ENCODE peak calls at places on chromosomes 2 and 18, in ten cellular contexts. K is CD4-positive, alpha-beta T cell; P is Karpas-422; V is neuronal stem cell; S is fibroblast of lung; F is heart left ventricle; G is AG04450; W is left ventricle myocardium inferior; A is stomach; D is GM23338. O is an unnamed sample. For H3K27me3, the result is how much of the 10 kb centered on the place peaks cover.

GRCh38 chr18:29501952-29502351 is 1325.0 kb upstream of the CDH2 start:
- DNase-seq in K (no peak), P (no peak), V (no peak), S (peak), F (no peak), G (peak), W (no peak), A (no peak), D (no peak), O (no peak)

GRCh38 chr18:61825386-61825785 is 67.4 kb downstream of the RNF152 start:
- DNase-seq in K (no peak), P (no peak), V (no peak), S (peak), F (no peak), G (no peak), W (no peak), A (no peak), D (no peak), O (no peak)

GRCh38 chr2:86249176-86249842 is 50.1 kb downstream of the MRPL35 start:
- DNase-seq in K (no peak), P (peak), V (no peak), S (peak), F (no peak), G (peak), W (no peak), A (no peak), D (peak), O (no peak)

GRCh38 chr18:25826823-25827617 is 263.4 kb downstream of the SS18 start:
- DNase-seq in K (no peak), P (no peak), V (no peak), S (peak), F (no peak), G (no peak), W (no peak), A (no peak), D (no peak), O (no peak)

GRCh38 chr2:240480834-240481623 is 45.6 kb downstream of the GPC1 start:
- DNase-seq in K (no peak), P (no peak), V (no peak), S (no peak), F (peak), G (no peak), W (no peak), A (peak), D (no peak), O (peak)

GRCh38 chr2:9473985-9474360 is 378 bp upstream of the IAH1 start:
- DNase-seq in K (peak), P (peak), V (no peak), S (peak), F (peak), G (no peak), W (peak), A (peak), D (no peak), O (peak)

GRCh38 chr2:127597984-127598380 is 48.0 kb upstream of the GPR17 start:
- DNase-seq in K (no peak), P (no peak), V (no peak), S (peak), F (no peak), G (no peak), W (no peak), A (no peak), D (no peak), O (no peak)

GRCh38 chr2:61266653-61267505 is 104.9 kb downstream of the C2orf74 start:
- DNase-seq in K (no peak), P (no peak), V (no peak), S (peak), F (no peak), G (no peak), W (no peak), A (no peak), D (no peak), O (no peak)

GRCh38 chr18:77557030-77557429 is 307.4 kb downstream of the GALR1 start:
- DNase-seq in K (no peak), P (peak), V (peak), S (no peak), F (no peak), G (no peak), W (no peak), A (no peak), D (peak), O (no peak)

GRCh38 chr2:205967391-205968075 is 118.4 kb downstream of the INO80D start:
- DNase-seq in K (no peak), P (no peak), V (no peak), S (peak), F (no peak), G (no peak), W (no peak), A (no peak), D (no peak), O (no peak)

GRCh38 chr2:133418021-133418420 is 150.2 kb downstream of the NCKAP5 start:
- DNase-seq in K (no peak), P (peak), V (no peak), S (peak), F (no peak), G (no peak), W (no peak), A (no peak), D (no peak), O (no peak)

GRCh38 chr18:25123438-25124225 is 228.3 kb downstream of the ZNF521 start:
- DNase-seq in K (no peak), P (no peak), V (no peak), S (no peak), F (no peak), G (no peak), W (no peak), A (no peak), D (no peak), O (no peak)

GRCh38 chr2:27857417-27858172 is 32.6 kb downstream of the RBKS start:
- DNase-seq in K (no peak), P (no peak), V (no peak), S (peak), F (no peak), G (no peak), W (no peak), A (no peak), D (no peak), O (no peak)

GRCh38 chr2:20223345-20224190 is 1.4 kb downstream of the SDC1 start:
- DNase-seq in K (no peak), P (peak), V (peak), S (peak), F (peak), G (no peak), W (no peak), A (peak), D (peak), O (peak)

GRCh38 chr2:59301466-59302402 is 1060.6 kb upstream of the FANCL start:
- DNase-seq in K (no peak), P (peak), V (peak), S (peak), F (peak), G (peak), W (no peak), A (peak), D (peak), O (no peak)

GRCh38 chr2:68295523-68295922 is 24.2 kb downstream of the CNRIP1 start:
- DNase-seq in K (no peak), P (peak), V (no peak), S (no peak), F (no peak), G (no peak), W (no peak), A (no peak), D (no peak), O (no peak)

GRCh38 chr2:3214827-3215404 is 162.7 kb downstream of the EIPR1 start:
- DNase-seq in K (no peak), P (no peak), V (no peak), S (no peak), F (no peak), G (no peak), W (no peak), A (no peak), D (no peak), O (no peak)

GRCh38 chr2:16014041-16014787 is 73.9 kb downstream of the MYCN start:
- DNase-seq in K (no peak), P (no peak), V (no peak), S (no peak), F (peak), G (no peak), W (peak), A (peak), D (peak), O (no peak)

GRCh38 chr2:62363166-62363565 is 142.8 kb downstream of the TMEM17 start:
- DNase-seq in K (no peak), P (no peak), V (no peak), S (no peak), F (no peak), G (no peak), W (no peak), A (no peak), D (no peak), O (no peak)

GRCh38 chr2:30821960-30822359 is 14.7 kb upstream of the CAPN13 start:
- DNase-seq in K (no peak), P (no peak), V (no peak), S (no peak), F (no peak), G (no peak), W (no peak), A (no peak), D (no peak), O (no peak)

GRCh38 chr18:54220406-54220805 is 4.1 kb downstream of the MBD2 start:
- DNase-seq in K (no peak), P (peak), V (no peak), S (no peak), F (no peak), G (no peak), W (no peak), A (no peak), D (no peak), O (no peak)

GRCh38 chr2:14011186-14011585 is 621.3 kb upstream of the LRATD1 start:
- DNase-seq in K (no peak), P (no peak), V (no peak), S (peak), F (no peak), G (no peak), W (no peak), A (no peak), D (no peak), O (no peak)

GRCh38 chr18:22176622-22177495 is 7.5 kb downstream of the GATA6 start:
- DNase-seq in K (no peak), P (no peak), V (no peak), S (no peak), F (no peak), G (no peak), W (peak), A (no peak), D (peak), O (peak)

GRCh38 chr2:68320118-68320641 is 431 bp upstream of the CNRIP1 start:
- DNase-seq in K (no peak), P (no peak), V (peak), S (peak), F (peak), G (no peak), W (no peak), A (no peak), D (peak), O (no peak)

GRCh38 chr18:69580107-69580506 is 179.4 kb downstream of the DOK6 start:
- DNase-seq in K (no peak), P (no peak), V (no peak), S (no peak), F (no peak), G (no peak), W (no peak), A (no peak), D (peak), O (no peak)

GRCh38 chr18:26185267-26185666 is 41.0 kb upstream of the TAF4B start:
- DNase-seq in K (no peak), P (peak), V (no peak), S (no peak), F (no peak), G (no peak), W (no peak), A (no peak), D (peak), O (no peak)

GRCh38 chr2:27798948-27799645 is 27.6 kb downstream of the MRPL33 start:
- DNase-seq in K (no peak), P (no peak), V (peak), S (peak), F (peak), G (peak), W (peak), A (no peak), D (peak), O (no peak)

GRCh38 chr2:190599073-190599472 is 49.8 kb upstream of the NAB1 start:
- DNase-seq in K (no peak), P (no peak), V (no peak), S (peak), F (no peak), G (no peak), W (no peak), A (no peak), D (no peak), O (no peak)

GRCh38 chr2:44935854-44936185 is 5.7 kb upstream of the SIX3 start:
- DNase-seq in K (no peak), P (no peak), V (no peak), S (no peak), F (no peak), G (no peak), W (no peak), A (no peak), D (no peak), O (no peak)

GRCh38 chr2:86671304-86671981 is 47.8 kb upstream of the RNF103 start:
- DNase-seq in K (no peak), P (no peak), V (no peak), S (peak), F (peak), G (no peak), W (no peak), A (no peak), D (no peak), O (no peak)

GRCh38 chr18:51864219-51864965 is 475.6 kb upstream of the DCC start:
- DNase-seq in K (no peak), P (no peak), V (no peak), S (no peak), F (no peak), G (no peak), W (no peak), A (no peak), D (no peak), O (no peak)

GRCh38 chr2:134074619-134075018 is 179.3 kb upstream of the MGAT5 start:
- DNase-seq in K (no peak), P (no peak), V (no peak), S (peak), F (no peak), G (no peak), W (no peak), A (no peak), D (no peak), O (no peak)

GRCh38 chr2:29262681-29263260 is 147.6 kb downstream of the CLIP4 start:
- DNase-seq in K (no peak), P (peak), V (no peak), S (peak), F (no peak), G (no peak), W (no peak), A (no peak), D (no peak), O (no peak)

GRCh38 chr18:68121826-68122225 is 593.1 kb downstream of the TMX3 start:
- DNase-seq in K (no peak), P (no peak), V (no peak), S (peak), F (no peak), G (no peak), W (no peak), A (no peak), D (no peak), O (no peak)

GRCh38 chr18:10234281-10234680 is 220.2 kb upstream of the APCDD1 start:
- DNase-seq in K (no peak), P (no peak), V (no peak), S (peak), F (no peak), G (no peak), W (no peak), A (no peak), D (no peak), O (no peak)

GRCh38 chr2:217153433-217153997 is 293.7 kb upstream of the TNP1 start:
- DNase-seq in K (no peak), P (no peak), V (no peak), S (no peak), F (no peak), G (no peak), W (no peak), A (no peak), D (no peak), O (no peak)

GRCh38 chr2:96534131-96534530 is 2.4 kb upstream of the ARID5A start:
- DNase-seq in K (no peak), P (no peak), V (no peak), S (no peak), F (no peak), G (no peak), W (no peak), A (no peak), D (no peak), O (no peak)

GRCh38 chr2:96532641-96533291 is 3.8 kb upstream of the ARID5A start:
- DNase-seq in K (no peak), P (no peak), V (no peak), S (no peak), F (no peak), G (no peak), W (no peak), A (no peak), D (no peak), O (peak)

GRCh38 chr2:96534701-96535181 is 1.8 kb upstream of the ARID5A start:
- DNase-seq in K (no peak), P (no peak), V (no peak), S (no peak), F (no peak), G (no peak), W (no peak), A (no peak), D (no peak), O (peak)

GRCh38 chr2:96531872-96532505 is 4.6 kb upstream of the ARID5A start:
- DNase-seq in K (peak), P (peak), V (peak), S (peak), F (peak), G (peak), W (peak), A (peak), D (peak), O (peak)

DNA sequence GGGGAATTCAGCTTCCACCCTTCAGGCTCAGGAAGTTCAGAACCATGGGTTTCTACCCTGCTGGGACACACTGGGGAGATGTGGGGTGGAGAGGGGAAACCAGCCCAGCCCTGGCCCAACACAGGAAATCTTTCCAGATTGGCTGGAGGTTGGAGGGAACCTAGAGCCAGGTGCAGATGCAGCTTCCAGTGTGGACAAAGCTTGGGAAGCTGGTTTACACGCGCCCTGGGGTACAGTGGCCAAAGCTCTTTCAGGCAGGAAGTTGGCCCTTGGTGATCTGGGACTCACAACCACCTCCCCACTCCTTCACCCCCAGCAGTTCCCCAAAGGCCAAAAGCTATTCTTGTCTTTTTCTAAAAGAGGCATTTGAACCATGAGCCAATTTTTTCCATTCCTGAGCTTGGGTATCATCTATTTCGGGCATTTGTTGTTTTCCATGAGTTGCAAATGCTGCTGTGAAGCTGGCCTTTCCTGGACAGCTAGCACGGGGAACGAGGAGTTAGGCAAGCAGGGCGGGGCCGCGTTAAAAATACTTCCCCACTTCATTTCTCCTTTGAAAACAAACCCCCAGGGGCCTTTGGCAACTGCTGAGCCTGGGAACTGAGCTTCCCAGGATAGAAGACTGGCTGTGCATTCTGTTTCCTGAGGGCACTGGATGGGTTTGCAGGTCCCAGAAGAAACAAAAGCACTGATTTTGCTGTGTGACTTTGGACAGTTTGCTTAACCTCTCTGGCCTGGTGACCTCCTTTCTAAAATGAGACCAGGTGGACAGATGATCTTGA is 3.1 kb upstream of the ARID5A start:
- DNase-seq in K (no peak), P (peak), V (no peak), S (peak), F (peak), G (no peak), W (peak), A (peak), D (no peak), O (peak)
- H3K27me3 ChIP-seq in K (under half), P (under half), V (under half), S (under half), F (under half), G (under half), W (under half), A (under half), D (under half), O (under half)

GRCh38 chr18:58349650-58350049 is 279.2 kb downstream of the ALPK2 start:
- DNase-seq in K (no peak), P (no peak), V (no peak), S (no peak), F (no peak), G (no peak), W (no peak), A (no peak), D (no peak), O (no peak)
- H3K27ac ChIP-seq in K (no peak), P (no peak), V (no peak), S (no peak), F (no peak), G (no peak), W (no peak), A (no peak), D (no peak), O (no peak)

GRCh38 chr2:176112375-176113302 is 3.9 kb upstream of the HOXD10 start:
- DNase-seq in K (no peak), P (no peak), V (no peak), S (no peak), F (no peak), G (no peak), W (no peak), A (no peak), D (no peak), O (no peak)
- H3K27me3 ChIP-seq in K (half or more), P (under half), V (under half), S (half or more), F (half or more), G (half or more), W (half or more), A (half or more), D (half or more), O (half or more)

GRCh38 chr2:237159006-237159897 is 73.6 kb downstream of the COPS8 start:
- DNase-seq in K (no peak), P (peak), V (no peak), S (no peak), F (peak), G (no peak), W (peak), A (no peak), D (no peak), O (no peak)

GRCh38 chr2:237161239-237161638 is 75.5 kb downstream of the COPS8 start:
- DNase-seq in K (no peak), P (no peak), V (no peak), S (no peak), F (peak), G (no peak), W (peak), A (no peak), D (no peak), O (no peak)

GRCh38 chr2:237158194-237158593 is 72.5 kb downstream of the COPS8 start:
- DNase-seq in K (no peak), P (no peak), V (no peak), S (no peak), F (no peak), G (no peak), W (no peak), A (no peak), D (no peak), O (no peak)

GRCh38 chr2:237162959-237163358 is 77.3 kb downstream of the COPS8 start:
- DNase-seq in K (no peak), P (no peak), V (no peak), S (no peak), F (no peak), G (no peak), W (no peak), A (no peak), D (no peak), O (no peak)

GRCh38 chr2:237160271-237160934 is 74.7 kb downstream of the COPS8 start:
- DNase-seq in K (no peak), P (no peak), V (no peak), S (no peak), F (no peak), G (no peak), W (no peak), A (no peak), D (no peak), O (no peak)
- H3K27ac ChIP-seq in K (no peak), P (no peak), V (no peak), S (no peak), F (peak), G (no peak), W (peak), A (peak), D (no peak), O (peak)

DNA sequence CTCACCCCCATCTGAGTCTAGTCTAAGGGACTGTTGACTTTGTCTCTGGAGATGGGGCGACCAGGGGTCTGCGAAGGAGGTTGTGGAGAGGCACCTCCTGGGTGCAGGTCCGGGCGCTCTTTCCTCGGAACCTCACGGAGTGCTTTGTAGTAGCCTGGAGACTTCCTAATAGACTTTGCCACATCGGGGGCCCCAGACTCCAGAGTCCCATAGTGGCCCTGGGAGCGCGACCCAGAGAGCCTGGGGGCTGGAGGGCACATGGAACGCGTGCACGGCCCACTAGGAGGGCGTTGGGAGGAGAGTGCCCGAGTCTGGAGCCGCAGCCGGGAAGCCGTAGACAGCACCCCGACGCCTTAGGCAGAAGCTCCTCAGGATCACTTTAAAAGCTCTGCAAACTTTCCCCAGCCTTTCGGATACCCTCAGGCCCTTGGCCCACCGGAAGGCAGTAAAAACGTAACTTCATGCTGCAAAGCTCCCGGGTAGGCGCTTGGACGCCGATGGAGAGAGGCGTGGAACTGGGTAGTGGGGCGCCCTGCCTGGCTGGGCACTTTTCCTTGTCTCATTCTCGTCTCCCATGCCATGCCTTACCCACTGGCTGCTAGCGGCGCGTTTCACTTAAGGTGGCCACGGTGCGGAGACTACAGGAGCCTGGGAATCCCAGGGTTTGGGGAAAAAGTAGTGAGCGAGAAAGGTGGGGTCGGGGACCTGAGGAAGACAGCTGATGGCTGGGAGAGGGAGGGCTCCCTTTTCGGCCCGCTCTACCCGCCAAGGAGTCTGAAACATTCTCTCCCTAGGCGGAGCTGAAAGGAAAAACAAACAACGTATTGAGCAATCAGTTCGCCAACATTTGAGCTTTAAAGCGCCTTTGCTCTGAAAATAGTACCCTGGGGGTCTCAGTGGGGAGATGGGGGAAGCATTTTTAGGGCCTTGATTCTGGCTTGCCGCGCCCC is 141.7 kb downstream of the MEIS1 start:
- DNase-seq in K (no peak), P (no peak), V (no peak), S (peak), F (no peak), G (no peak), W (no peak), A (no peak), D (peak), O (no peak)
- H3K27me3 ChIP-seq in K (half or more), P (under half), V (under half), S (under half), F (half or more), G (under half), W (half or more), A (half or more), D (half or more), O (half or more)